ENCODE peak calls at places on chromosomes 2 and 18, in four cellular contexts. One of them, this sample, is unnamed.

GRCh38 chr2:189421644-189422043 is 19.6 kb upstream of the WDR75 start:
- DNase-seq in CD4-positive, alpha-beta memory T cell: no peak
- DNase-seq in spleen: no peak
- DNase-seq in CD8-positive, alpha-beta memory T cell: no peak
- DNase-seq in this sample: no peak

GRCh38 chr2:154556607-154557006 is 141.9 kb upstream of the KCNJ3 start:
- DNase-seq in CD4-positive, alpha-beta memory T cell: no peak
- DNase-seq in spleen: no peak
- DNase-seq in CD8-positive, alpha-beta memory T cell: no peak
- DNase-seq in this sample: no peak

GRCh38 chr2:27307545-27308358 is 493 bp downstream of the UCN start:
- DNase-seq in CD8-positive, alpha-beta memory T cell: no peak
- DNase-seq in CD4-positive, alpha-beta memory T cell: no peak
- DNase-seq in spleen: peak; percentile 66
- DNase-seq in this sample: no peak

GRCh38 chr2:207706936-207707860 is 4.2 kb upstream of the CCNYL1 start:
- DNase-seq in spleen: no peak
- DNase-seq in CD4-positive, alpha-beta memory T cell: no peak
- DNase-seq in CD8-positive, alpha-beta memory T cell: no peak
- DNase-seq in this sample: no peak

GRCh38 chr2:217920879-217921603 is 81.8 kb downstream of the TNS1 start:
- DNase-seq in CD4-positive, alpha-beta memory T cell: no peak
- DNase-seq in spleen: no peak
- DNase-seq in CD8-positive, alpha-beta memory T cell: no peak
- DNase-seq in this sample: no peak

GRCh38 chr2:158644139-158644538 is 151.0 kb upstream of the DAPL1 start:
- DNase-seq in CD8-positive, alpha-beta memory T cell: no peak
- DNase-seq in CD4-positive, alpha-beta memory T cell: no peak
- DNase-seq in spleen: no peak
- DNase-seq in this sample: no peak

GRCh38 chr2:30149513-30149912 is 2.7 kb downstream of the YPEL5 start:
- DNase-seq in CD8-positive, alpha-beta memory T cell: no peak
- DNase-seq in spleen: no peak
- DNase-seq in CD4-positive, alpha-beta memory T cell: peak; percentile 32
- DNase-seq in this sample: no peak

GRCh38 chr2:71602581-71602980 is 149.2 kb downstream of the DYSF start:
- DNase-seq in CD8-positive, alpha-beta memory T cell: peak; percentile 14
- DNase-seq in CD4-positive, alpha-beta memory T cell: no peak
- DNase-seq in spleen: peak; percentile 60
- DNase-seq in this sample: no peak

GRCh38 chr2:192007819-192008218 is 160.9 kb upstream of the CAVIN2 start:
- DNase-seq in spleen: no peak
- DNase-seq in CD4-positive, alpha-beta memory T cell: no peak
- DNase-seq in CD8-positive, alpha-beta memory T cell: no peak
- DNase-seq in this sample: no peak

GRCh38 chr2:26969089-26969844 is 1.2 kb upstream of the MAPRE3 start:
- DNase-seq in CD4-positive, alpha-beta memory T cell: no peak
- DNase-seq in CD8-positive, alpha-beta memory T cell: no peak
- DNase-seq in spleen: no peak
- DNase-seq in this sample: no peak

GRCh38 chr2:8475349-8476045 is 206.4 kb upstream of the ID2 start:
- DNase-seq in CD8-positive, alpha-beta memory T cell: no peak
- DNase-seq in spleen: no peak
- DNase-seq in CD4-positive, alpha-beta memory T cell: no peak
- DNase-seq in this sample: no peak

GRCh38 chr2:111118455-111119003 is 2.2 kb upstream of the BCL2L11 start:
- DNase-seq in CD8-positive, alpha-beta memory T cell: peak; percentile 44
- DNase-seq in spleen: peak; percentile 82
- DNase-seq in CD4-positive, alpha-beta memory T cell: peak; percentile 14
- DNase-seq in this sample: peak; percentile 15

GRCh38 chr2:197327776-197328169 is 17.2 kb upstream of the ANKRD44 start:
- DNase-seq in CD8-positive, alpha-beta memory T cell: no peak
- DNase-seq in spleen: no peak
- DNase-seq in CD4-positive, alpha-beta memory T cell: no peak
- DNase-seq in this sample: no peak

GRCh38 chr2:10883880-10884529 is 27.7 kb upstream of the KCNF1 start:
- DNase-seq in CD4-positive, alpha-beta memory T cell: no peak
- DNase-seq in CD8-positive, alpha-beta memory T cell: no peak
- DNase-seq in spleen: no peak
- DNase-seq in this sample: no peak

GRCh38 chr18:5468394-5468793 is 75.4 kb downstream of the EPB41L3 start:
- DNase-seq in CD4-positive, alpha-beta memory T cell: no peak
- DNase-seq in CD8-positive, alpha-beta memory T cell: no peak
- DNase-seq in spleen: no peak
- DNase-seq in this sample: no peak

GRCh38 chr2:19474128-19474527 is 115.7 kb upstream of the OSR1 start:
- DNase-seq in CD8-positive, alpha-beta memory T cell: peak; percentile 65
- DNase-seq in spleen: no peak
- DNase-seq in CD4-positive, alpha-beta memory T cell: peak; percentile 79
- DNase-seq in this sample: no peak

GRCh38 chr2:96251721-96252292 is 14.0 kb downstream of the TMEM127 start:
- DNase-seq in spleen: no peak
- DNase-seq in CD4-positive, alpha-beta memory T cell: no peak
- DNase-seq in CD8-positive, alpha-beta memory T cell: no peak
- DNase-seq in this sample: no peak

GRCh38 chr2:36965196-36965595 is 1.1 kb downstream of the STRN start:
- DNase-seq in CD4-positive, alpha-beta memory T cell: no peak
- DNase-seq in CD8-positive, alpha-beta memory T cell: no peak
- DNase-seq in spleen: no peak
- DNase-seq in this sample: no peak

GRCh38 chr2:112666764-112667122 is 21.0 kb downstream of the SLC20A1 start:
- DNase-seq in CD8-positive, alpha-beta memory T cell: no peak
- DNase-seq in CD4-positive, alpha-beta memory T cell: no peak
- DNase-seq in spleen: no peak
- DNase-seq in this sample: no peak

GRCh38 chr2:9078405-9078804 is 74.9 kb upstream of the MBOAT2 start:
- DNase-seq in spleen: no peak
- DNase-seq in CD4-positive, alpha-beta memory T cell: no peak
- DNase-seq in CD8-positive, alpha-beta memory T cell: no peak
- DNase-seq in this sample: no peak

GRCh38 chr2:79982445-79982844 is 322.1 kb downstream of the LRRTM1 start:
- DNase-seq in CD4-positive, alpha-beta memory T cell: no peak
- DNase-seq in spleen: no peak
- DNase-seq in CD8-positive, alpha-beta memory T cell: no peak
- DNase-seq in this sample: no peak

GRCh38 chr18:11246883-11247282 is 97.5 kb upstream of the PIEZO2 start:
- DNase-seq in CD4-positive, alpha-beta memory T cell: no peak
- DNase-seq in spleen: no peak
- DNase-seq in CD8-positive, alpha-beta memory T cell: no peak
- DNase-seq in this sample: no peak

GRCh38 chr2:33494155-33494779 is 17.8 kb downstream of the RASGRP3 start:
- DNase-seq in CD8-positive, alpha-beta memory T cell: no peak
- DNase-seq in spleen: no peak
- DNase-seq in CD4-positive, alpha-beta memory T cell: no peak
- DNase-seq in this sample: no peak

GRCh38 chr2:18647731-18648130 is 58.4 kb upstream of the NT5C1B start:
- DNase-seq in CD8-positive, alpha-beta memory T cell: no peak
- DNase-seq in CD4-positive, alpha-beta memory T cell: no peak
- DNase-seq in spleen: no peak
- DNase-seq in this sample: no peak

GRCh38 chr2:42906557-42907380 is 114.4 kb upstream of the HAAO start:
- DNase-seq in spleen: no peak
- DNase-seq in CD8-positive, alpha-beta memory T cell: no peak
- DNase-seq in CD4-positive, alpha-beta memory T cell: no peak
- DNase-seq in this sample: no peak

GRCh38 chr2:208595386-208596275 is 189.0 kb downstream of the PTH2R start:
- DNase-seq in spleen: no peak
- DNase-seq in CD4-positive, alpha-beta memory T cell: no peak
- DNase-seq in CD8-positive, alpha-beta memory T cell: no peak
- DNase-seq in this sample: no peak

GRCh38 chr2:170177950-170178781 is at the start of gene MYO3B:
- DNase-seq in spleen: no peak
- DNase-seq in CD8-positive, alpha-beta memory T cell: no peak
- DNase-seq in CD4-positive, alpha-beta memory T cell: no peak
- DNase-seq in this sample: no peak

GRCh38 chr18:79604205-79604912 is 75.2 kb upstream of the CTDP1 start:
- DNase-seq in spleen: peak; percentile 35
- DNase-seq in CD8-positive, alpha-beta memory T cell: peak; percentile 26
- DNase-seq in CD4-positive, alpha-beta memory T cell: no peak
- DNase-seq in this sample: no peak

GRCh38 chr2:127573771-127574170 is 38.3 kb downstream of the MYO7B start:
- DNase-seq in spleen: peak; percentile 66
- DNase-seq in CD8-positive, alpha-beta memory T cell: no peak
- DNase-seq in CD4-positive, alpha-beta memory T cell: no peak
- DNase-seq in this sample: no peak
- H3K9me3 ChIP-seq in spleen: no peaks in the 10 kb centered on the region
- H3K9me3 ChIP-seq in CD8-positive, alpha-beta memory T cell: no peaks in the 10 kb centered on the region
- H3K9me3 ChIP-seq in CD4-positive, alpha-beta memory T cell: no peaks in the 10 kb centered on the region
- H3K9me3 ChIP-seq in this sample: no peaks in the 10 kb centered on the region

DNA sequence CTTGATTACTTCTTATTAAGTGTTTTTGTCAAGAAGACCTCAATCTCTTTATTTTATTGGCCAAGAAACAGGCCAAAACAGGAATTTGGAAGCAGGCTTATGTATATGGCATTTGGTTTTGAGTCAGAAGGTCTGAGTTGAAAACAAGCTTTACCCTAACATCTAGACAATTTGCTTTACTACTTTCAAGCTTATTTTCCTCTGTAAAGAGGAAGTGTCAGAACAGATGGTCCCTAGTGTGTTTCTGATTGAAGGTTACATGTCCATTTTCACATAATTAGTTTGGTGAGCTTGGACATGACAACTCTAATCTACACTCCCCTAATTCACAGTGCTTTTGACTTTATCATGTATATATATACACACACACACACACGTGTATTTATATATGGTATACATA is 19.9 kb upstream of the MAP4K4 start:
- DNase-seq in CD8-positive, alpha-beta memory T cell: no peak
- DNase-seq in CD4-positive, alpha-beta memory T cell: no peak
- DNase-seq in spleen: no peak
- DNase-seq in this sample: no peak
- H3K9me3 ChIP-seq in CD8-positive, alpha-beta memory T cell: no peaks in the 10 kb centered on the region
- H3K9me3 ChIP-seq in CD4-positive, alpha-beta memory T cell: no peaks in the 10 kb centered on the region
- H3K9me3 ChIP-seq in spleen: peaks cover 2% of the 10 kb centered on the region
- H3K9me3 ChIP-seq in this sample: no peaks in the 10 kb centered on the region

GRCh38 chr2:148007219-148007900 is 13.2 kb downstream of the ORC4 start:
- DNase-seq in CD4-positive, alpha-beta memory T cell: no peak
- DNase-seq in spleen: no peak
- DNase-seq in CD8-positive, alpha-beta memory T cell: no peak
- DNase-seq in this sample: no peak
- H3K9me3 ChIP-seq in CD4-positive, alpha-beta memory T cell: no peaks in the 10 kb centered on the region
- H3K9me3 ChIP-seq in spleen: peaks cover 2% of the 10 kb centered on the region
- H3K9me3 ChIP-seq in CD8-positive, alpha-beta memory T cell: no peaks in the 10 kb centered on the region
- H3K9me3 ChIP-seq in this sample: no peaks in the 10 kb centered on the region

DNA sequence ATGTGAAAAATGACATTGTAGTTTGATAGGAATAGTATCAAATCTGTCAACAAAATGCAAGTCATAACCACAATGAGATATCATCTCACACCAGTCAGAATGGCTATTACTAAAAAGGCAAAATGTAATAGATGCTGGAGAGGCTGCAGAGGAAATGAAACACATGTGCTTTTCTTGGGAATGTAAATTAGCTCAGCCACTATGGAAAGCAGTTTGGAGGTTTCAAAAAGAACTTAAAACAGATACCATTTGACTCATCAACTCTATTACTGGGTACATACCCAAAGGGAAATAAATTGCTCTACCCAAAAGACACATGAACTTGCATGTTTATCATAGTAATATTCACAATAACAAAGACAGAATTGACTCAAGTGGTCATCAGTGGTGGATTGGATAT is 572.6 kb downstream of the TRIB2 start:
- DNase-seq in spleen: no peak
- DNase-seq in CD4-positive, alpha-beta memory T cell: no peak
- DNase-seq in CD8-positive, alpha-beta memory T cell: no peak
- DNase-seq in this sample: no peak
- H3K9me3 ChIP-seq in spleen: no peaks in the 10 kb centered on the region
- H3K9me3 ChIP-seq in CD4-positive, alpha-beta memory T cell: no peaks in the 10 kb centered on the region
- H3K9me3 ChIP-seq in CD8-positive, alpha-beta memory T cell: no peaks in the 10 kb centered on the region
- H3K9me3 ChIP-seq in this sample: no peaks in the 10 kb centered on the region

DNA sequence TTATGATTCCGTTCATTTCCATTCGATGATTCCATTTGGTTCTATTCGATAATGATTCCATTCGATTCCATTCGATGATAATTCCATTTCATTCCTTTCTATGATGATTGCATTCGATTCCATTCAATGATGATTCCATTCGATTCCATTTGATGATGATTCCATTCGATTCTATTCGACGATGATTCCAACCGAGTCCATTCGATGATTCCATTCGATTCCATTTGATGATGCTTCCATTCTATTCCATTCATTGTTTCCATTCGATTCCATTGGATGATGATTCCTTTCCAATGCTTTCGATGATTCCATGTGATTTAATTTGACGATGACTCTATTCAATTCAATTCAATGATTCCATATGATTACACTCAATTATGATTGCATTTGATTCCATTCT is 1093.5 kb downstream of the RPIA start:
- DNase-seq in spleen: no peak
- DNase-seq in CD8-positive, alpha-beta memory T cell: no peak
- DNase-seq in CD4-positive, alpha-beta memory T cell: no peak
- DNase-seq in this sample: no peak
- H3K9me3 ChIP-seq in spleen: peaks cover 93% of the 10 kb centered on the region
- H3K9me3 ChIP-seq in CD8-positive, alpha-beta memory T cell: peaks cover 25% of the 10 kb centered on the region
- H3K9me3 ChIP-seq in CD4-positive, alpha-beta memory T cell: peaks cover 7% of the 10 kb centered on the region
- H3K9me3 ChIP-seq in this sample: peaks cover 28% of the 10 kb centered on the region

GRCh38 chr18:55763805-55764204 is 175.8 kb upstream of the TCF4 start:
- DNase-seq in spleen: no peak
- DNase-seq in CD8-positive, alpha-beta memory T cell: no peak
- DNase-seq in CD4-positive, alpha-beta memory T cell: no peak
- DNase-seq in this sample: no peak
- H3K9me3 ChIP-seq in spleen: no peaks in the 10 kb centered on the region
- H3K9me3 ChIP-seq in CD8-positive, alpha-beta memory T cell: no peaks in the 10 kb centered on the region
- H3K9me3 ChIP-seq in CD4-positive, alpha-beta memory T cell: no peaks in the 10 kb centered on the region
- H3K9me3 ChIP-seq in this sample: no peaks in the 10 kb centered on the region

DNA sequence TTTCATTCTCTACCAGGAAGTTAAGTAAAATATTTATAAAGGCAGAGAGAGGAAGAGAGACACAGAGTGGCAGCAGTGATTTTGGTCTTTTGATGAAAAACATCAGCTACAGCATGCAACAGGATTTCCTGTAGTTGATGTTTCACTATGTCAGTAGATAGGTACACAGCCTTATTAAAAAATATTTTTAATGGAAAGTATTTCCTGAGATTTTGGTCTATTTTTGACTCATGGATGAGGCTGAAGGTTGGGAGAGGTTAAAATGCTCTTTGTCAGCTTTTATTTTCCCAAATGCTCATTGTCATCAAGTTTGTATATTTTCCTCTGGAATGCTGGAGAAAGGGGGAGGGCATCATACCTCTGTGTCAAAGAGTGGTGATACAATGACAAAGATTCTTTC is 1112.5 kb downstream of the CBLN2 start:
- DNase-seq in spleen: no peak
- DNase-seq in CD4-positive, alpha-beta memory T cell: no peak
- DNase-seq in CD8-positive, alpha-beta memory T cell: no peak
- DNase-seq in this sample: no peak
- H3K9me3 ChIP-seq in spleen: no peaks in the 10 kb centered on the region
- H3K9me3 ChIP-seq in CD4-positive, alpha-beta memory T cell: no peaks in the 10 kb centered on the region
- H3K9me3 ChIP-seq in CD8-positive, alpha-beta memory T cell: no peaks in the 10 kb centered on the region
- H3K9me3 ChIP-seq in this sample: no peaks in the 10 kb centered on the region

This sample was measured in T-helper 17 cell.